ENCODE peak calls at places on chromosomes 2 and 18, in five cellular contexts. H is A549, F is HepG2, W is GM12878, D is K562. M is an unnamed sample.

GRCh38 chr2:3517948-3518495 is 1.3 kb downstream of the ADI1 start:
- DNase-seq in H (no peak), F (peak), W (no peak), D (no peak), M (no peak)

GRCh38 chr2:120886967-120887672 is 151.5 kb downstream of the GLI2 start:
- DNase-seq in H (no peak), F (peak), W (no peak), D (no peak), M (no peak)

GRCh38 chr2:144015036-144015435 is 504.9 kb downstream of the ZEB2 start:
- DNase-seq in H (no peak), F (no peak), W (no peak), D (no peak), M (no peak)

GRCh38 chr2:200466703-200467418 is 43.0 kb downstream of the KCTD18 start:
- DNase-seq in H (no peak), F (no peak), W (no peak), D (no peak), M (no peak)

GRCh38 chr2:120896904-120897303 is 161.2 kb downstream of the GLI2 start:
- DNase-seq in H (no peak), F (no peak), W (no peak), D (no peak), M (no peak)

GRCh38 chr2:96683972-96684820 is 41.6 kb downstream of the FER1L5 start:
- DNase-seq in H (no peak), F (peak), W (no peak), D (no peak), M (no peak)

GRCh38 chr18:48790226-48790863 is 160.4 kb downstream of the SMAD7 start:
- DNase-seq in H (no peak), F (no peak), W (no peak), D (no peak), M (no peak)

GRCh38 chr2:149119358-149119757 is 80.9 kb downstream of the LYPD6B start:
- DNase-seq in H (no peak), F (no peak), W (no peak), D (no peak), M (no peak)

GRCh38 chr18:62586148-62586774 is 63.4 kb downstream of the ZCCHC2 start:
- DNase-seq in H (peak), F (peak), W (peak), D (peak), M (peak)

GRCh38 chr2:8004250-8004681 is 677.6 kb upstream of the ID2 start:
- DNase-seq in H (peak), F (no peak), W (no peak), D (peak), M (no peak)

GRCh38 chr18:76429262-76430126 is 65.5 kb downstream of the ZNF516 start:
- DNase-seq in H (no peak), F (no peak), W (no peak), D (no peak), M (no peak)

GRCh38 chr18:55833543-55833942 is 245.6 kb upstream of the TCF4 start:
- DNase-seq in H (peak), F (no peak), W (no peak), D (no peak), M (no peak)

GRCh38 chr18:29560270-29560669 is 1383.3 kb upstream of the CDH2 start:
- DNase-seq in H (no peak), F (no peak), W (peak), D (no peak), M (no peak)

GRCh38 chr2:100198461-100199230 is 56.3 kb upstream of the AFF3 start:
- DNase-seq in H (no peak), F (no peak), W (no peak), D (no peak), M (no peak)

GRCh38 chr2:88180594-88181240 is 10.6 kb downstream of the THNSL2 start:
- DNase-seq in H (no peak), F (no peak), W (no peak), D (no peak), M (no peak)

GRCh38 chr18:72700961-72701710 is 157.0 kb upstream of the CBLN2 start:
- DNase-seq in H (no peak), F (peak), W (no peak), D (peak), M (peak)

GRCh38 chr2:117786520-117786919 is 28.0 kb upstream of the DDX18 start:
- DNase-seq in H (no peak), F (no peak), W (no peak), D (no peak), M (no peak)

GRCh38 chr2:37342636-37343211 is 1.7 kb upstream of the QPCT start:
- DNase-seq in H (no peak), F (no peak), W (no peak), D (no peak), M (peak)

GRCh38 chr2:164960159-164960558 is 4.8 kb upstream of the SLC38A11 start:
- DNase-seq in H (no peak), F (no peak), W (no peak), D (no peak), M (no peak)

GRCh38 chr2:96798733-96799622 is 17.1 kb upstream of the CNNM3 start:
- DNase-seq in H (no peak), F (no peak), W (no peak), D (no peak), M (no peak)

GRCh38 chr2:228048838-228049490 is 132.5 kb downstream of the SPHKAP start:
- DNase-seq in H (peak), F (peak), W (no peak), D (peak), M (peak)

GRCh38 chr2:218662827-218663226 is 3.3 kb downstream of the BCS1L start:
- DNase-seq in H (no peak), F (no peak), W (no peak), D (no peak), M (no peak)

GRCh38 chr2:190318931-190319556 is 582 bp downstream of the HIBCH start:
- DNase-seq in H (no peak), F (no peak), W (no peak), D (peak), M (peak)

GRCh38 chr18:55522011-55522410 is 66.0 kb downstream of the TCF4 start:
- DNase-seq in H (no peak), F (no peak), W (no peak), D (peak), M (peak)

GRCh38 chr2:223057545-223057944 is 5.6 kb downstream of the KCNE4 start:
- DNase-seq in H (no peak), F (no peak), W (no peak), D (peak), M (no peak)

GRCh38 chr2:3637311-3637675 is 20.7 kb upstream of the ALLC start:
- DNase-seq in H (no peak), F (no peak), W (no peak), D (no peak), M (no peak)

GRCh38 chr18:65753520-65753919 is 2.7 kb downstream of the CDH7 start:
- DNase-seq in H (no peak), F (peak), W (no peak), D (peak), M (peak)

GRCh38 chr2:46383113-46383395 is 85.8 kb downstream of the EPAS1 start:
- DNase-seq in H (no peak), F (no peak), W (no peak), D (no peak), M (no peak)

GRCh38 chr2:31828891-31829290 is 181.9 kb downstream of the MEMO1 start:
- DNase-seq in H (no peak), F (no peak), W (no peak), D (no peak), M (no peak)

GRCh38 chr2:133859578-133859977 is 291.3 kb upstream of the NCKAP5 start:
- DNase-seq in H (no peak), F (no peak), W (no peak), D (no peak), M (no peak)

DNA sequence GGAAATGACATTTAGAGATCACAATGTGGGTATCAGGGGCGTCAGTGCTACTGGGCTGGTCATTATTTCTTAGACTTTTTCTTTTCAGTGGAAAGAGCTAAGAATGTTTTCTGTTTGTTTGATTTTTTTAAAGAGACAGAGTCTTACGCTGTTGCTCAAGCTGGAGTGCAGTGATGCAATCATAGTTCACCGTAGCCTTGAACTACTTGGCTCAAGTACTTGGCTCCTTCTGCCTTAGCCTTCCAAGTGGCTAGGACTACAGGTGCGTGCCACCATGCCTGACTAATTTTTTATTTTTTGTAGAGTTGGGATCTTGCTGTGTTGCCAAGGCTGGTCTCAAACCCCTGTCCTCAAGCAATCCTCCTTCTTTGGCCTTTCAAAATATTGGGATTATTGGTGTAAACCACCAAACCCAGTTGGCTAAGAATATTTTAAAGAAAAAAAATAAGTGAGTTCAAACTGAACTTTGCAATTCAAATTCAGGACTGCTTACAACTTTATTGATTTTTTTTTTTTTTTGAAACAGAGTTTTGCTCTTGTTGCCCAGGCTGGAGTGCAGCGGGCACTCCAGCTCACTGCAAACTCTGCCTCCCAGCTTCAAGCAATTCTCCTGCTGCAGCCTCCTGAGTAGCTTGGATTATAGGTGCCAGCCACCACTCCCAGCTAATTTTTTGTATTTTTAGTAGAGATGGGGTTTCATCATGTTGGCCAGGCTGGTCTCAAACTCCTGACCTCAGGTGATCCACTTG is 154.2 kb downstream of the MIB1 start:
- DNase-seq in H (no peak), F (no peak), W (no peak), D (no peak), M (no peak)
- TF ChIP-seq JUNB in H (no peak), F (no peak), W (no peak), D (no peak), M (no peak)

DNA sequence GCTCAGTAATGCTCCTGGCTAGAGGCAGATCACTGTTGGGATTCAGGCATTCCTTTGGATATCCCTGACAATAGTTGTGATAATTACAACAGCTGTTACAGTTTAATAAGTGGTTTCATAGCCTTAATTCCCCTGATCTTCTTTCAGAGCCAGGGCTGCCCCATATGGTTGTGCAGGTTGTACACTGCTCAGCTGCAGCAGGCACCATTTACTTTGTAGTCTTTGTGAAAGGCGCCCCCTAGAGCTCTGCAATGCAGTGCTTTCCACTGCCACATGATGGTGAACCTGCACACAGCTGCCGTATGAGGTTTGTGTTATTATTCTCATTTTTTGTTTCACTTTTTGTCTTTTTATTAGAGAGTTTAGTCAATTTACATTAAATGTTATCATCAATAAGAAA is 239.1 kb downstream of the KCNS3 start:
- DNase-seq in H (no peak), F (peak), W (no peak), D (peak), M (peak)
- TF ChIP-seq JUNB in H (no peak), F (no peak), W (no peak), D (no peak), M (no peak)

DNA sequence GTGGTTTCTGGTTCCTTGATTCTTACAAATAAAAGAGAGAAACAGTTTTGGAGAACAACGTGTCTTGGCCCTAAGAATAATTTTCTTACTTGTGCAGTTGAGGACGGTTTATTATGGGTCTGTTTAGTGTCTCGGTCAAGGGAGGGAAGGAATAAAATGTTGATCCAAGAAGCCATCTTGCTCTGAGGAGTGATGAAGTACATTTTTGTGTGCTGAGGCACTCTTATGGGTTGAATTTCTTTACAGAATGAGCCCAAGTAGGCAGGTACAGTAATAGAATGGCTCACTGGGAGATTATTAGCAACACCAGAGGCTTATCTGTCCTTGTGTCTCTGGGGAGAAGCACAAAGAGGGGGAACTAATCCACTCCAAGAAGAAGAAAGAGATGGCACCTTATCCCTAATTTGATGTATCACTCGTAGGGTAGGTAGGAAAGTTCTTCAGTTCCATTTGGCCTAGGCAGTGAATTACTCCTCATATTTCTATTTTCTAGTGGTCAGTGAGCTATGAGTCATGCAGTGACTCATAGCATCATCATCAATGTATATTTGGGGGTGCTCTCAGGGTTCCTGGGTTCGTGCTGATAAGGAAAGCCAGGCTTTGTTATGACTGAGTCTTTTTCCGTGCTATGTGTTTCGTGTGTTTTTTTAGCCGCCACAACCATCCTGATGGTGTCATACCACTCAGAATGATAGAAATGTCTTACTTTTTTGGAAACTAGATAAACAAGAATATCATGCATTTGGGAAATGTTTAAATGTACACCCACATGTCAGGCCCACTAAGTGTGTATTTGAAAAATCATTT is 250.1 kb upstream of the CTAGE1 start:
- DNase-seq in H (peak), F (no peak), W (peak), D (peak), M (no peak)
- TF ChIP-seq JUNB in H (peak), F (no peak), W (peak), D (peak), M (no peak)

GRCh38 chr18:9184998-9185613 is 48.5 kb downstream of the ANKRD12 start:
- DNase-seq in H (no peak), F (no peak), W (no peak), D (no peak), M (no peak)
- TF ChIP-seq JUNB in H (no peak), F (no peak), W (no peak), D (no peak), M (no peak)

GRCh38 chr2:140349695-140350094 is 1569.5 kb upstream of the NXPH2 start:
- DNase-seq in H (no peak), F (no peak), W (no peak), D (no peak), M (no peak)

GRCh38 chr2:140344842-140345241 is 1564.7 kb upstream of the NXPH2 start:
- DNase-seq in H (no peak), F (no peak), W (no peak), D (no peak), M (no peak)

GRCh38 chr2:140351692-140352091 is 1571.5 kb upstream of the NXPH2 start:
- DNase-seq in H (no peak), F (no peak), W (no peak), D (no peak), M (no peak)

GRCh38 chr2:140353541-140353940 is 1573.4 kb upstream of the NXPH2 start:
- DNase-seq in H (no peak), F (no peak), W (no peak), D (no peak), M (no peak)

DNA sequence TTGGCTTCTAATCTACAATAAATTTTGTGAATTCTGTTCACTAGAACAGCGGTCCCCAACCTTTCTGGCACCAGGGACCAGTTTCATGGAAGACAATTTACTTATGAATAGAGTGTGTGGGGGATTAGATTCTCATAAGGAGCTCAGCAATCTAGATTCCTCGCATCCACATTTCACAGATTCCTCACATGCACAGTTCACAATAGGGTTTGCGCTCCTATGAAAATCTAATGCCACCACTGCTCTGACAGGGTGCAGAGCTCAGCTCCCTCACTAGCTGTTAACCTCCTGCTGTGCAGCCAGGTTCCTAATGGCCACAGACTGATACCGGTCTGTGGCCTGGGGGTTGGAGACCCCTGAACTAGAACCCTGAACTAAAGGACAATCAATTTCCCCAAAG is 1568.6 kb upstream of the NXPH2 start:
- DNase-seq in H (no peak), F (no peak), W (no peak), D (no peak), M (peak)
- TF ChIP-seq JUNB in H (no peak), F (no peak), W (no peak), D (no peak), M (no peak)

GRCh38 chr2:75579186-75579585 is 18.4 kb upstream of the EVA1A start:
- DNase-seq in H (no peak), F (no peak), W (no peak), D (no peak), M (no peak)
- TF ChIP-seq JUNB in H (no peak), F (no peak), W (no peak), D (no peak), M (no peak)